ENCODE peak calls at places on chromosomes 12 and 14, in five cellular contexts. One of them, this sample, is unnamed.

GRCh38 chr12:124687695-124688301 is 120.4 kb upstream of the NCOR2 start:
- DNase-seq in NCI-H446 treated with DMSO at 0.1 percent for 48 hours: peak
- DNase-seq in NCI-H1092: peak
- DNase-seq in progenitor cell of endocrine pancreas: no peak
- DNase-seq in DMS153: no peak
- DNase-seq in this sample: no peak

GRCh38 chr12:131783915-131784541 is 44.2 kb upstream of the MMP17 start:
- DNase-seq in NCI-H446 treated with DMSO at 0.1 percent for 48 hours: no peak
- DNase-seq in NCI-H1092: no peak
- DNase-seq in progenitor cell of endocrine pancreas: no peak
- DNase-seq in DMS153: no peak
- DNase-seq in this sample: peak

GRCh38 chr12:42278116-42278485 is 40.1 kb upstream of the YAF2 start:
- DNase-seq in NCI-H446 treated with DMSO at 0.1 percent for 48 hours: no peak
- DNase-seq in NCI-H1092: no peak
- DNase-seq in progenitor cell of endocrine pancreas: no peak
- DNase-seq in DMS153: no peak
- DNase-seq in this sample: no peak

GRCh38 chr12:24561882-24562760 is 386.8 kb downstream of the BCAT1 start:
- DNase-seq in NCI-H446 treated with DMSO at 0.1 percent for 48 hours: no peak
- DNase-seq in NCI-H1092: no peak
- DNase-seq in progenitor cell of endocrine pancreas: peak
- DNase-seq in DMS153: peak
- DNase-seq in this sample: peak

GRCh38 chr14:66008631-66009030 is 477.5 kb upstream of the CCDC196 start:
- DNase-seq in NCI-H446 treated with DMSO at 0.1 percent for 48 hours: no peak
- DNase-seq in NCI-H1092: no peak
- DNase-seq in progenitor cell of endocrine pancreas: no peak
- DNase-seq in DMS153: no peak
- DNase-seq in this sample: no peak

GRCh38 chr14:76101384-76101783 is 50.3 kb upstream of the GPATCH2L start:
- DNase-seq in NCI-H446 treated with DMSO at 0.1 percent for 48 hours: no peak
- DNase-seq in NCI-H1092: no peak
- DNase-seq in progenitor cell of endocrine pancreas: no peak
- DNase-seq in DMS153: no peak
- DNase-seq in this sample: no peak

GRCh38 chr14:53043107-53043704 is 92.4 kb upstream of the FERMT2 start:
- DNase-seq in NCI-H446 treated with DMSO at 0.1 percent for 48 hours: no peak
- DNase-seq in NCI-H1092: no peak
- DNase-seq in progenitor cell of endocrine pancreas: no peak
- DNase-seq in DMS153: no peak
- DNase-seq in this sample: no peak

GRCh38 chr12:111444314-111444705 is 38.6 kb downstream of the SH2B3 start:
- DNase-seq in NCI-H446 treated with DMSO at 0.1 percent for 48 hours: no peak
- DNase-seq in NCI-H1092: no peak
- DNase-seq in progenitor cell of endocrine pancreas: no peak
- DNase-seq in DMS153: no peak
- DNase-seq in this sample: no peak

GRCh38 chr12:6045438-6045837 is 79.0 kb downstream of the VWF start:
- DNase-seq in NCI-H446 treated with DMSO at 0.1 percent for 48 hours: no peak
- DNase-seq in NCI-H1092: no peak
- DNase-seq in progenitor cell of endocrine pancreas: no peak
- DNase-seq in DMS153: no peak
- DNase-seq in this sample: no peak

This sample was measured in 8988T.